ENCODE peak calls at places on chromosome 3, in seven cellular contexts. One of them, this sample, is unnamed. For H3K36me3, the result is how much of the 10 kb centered on the place peaks cover.

GRCh38 chr3:136835817-136836510 is 17.0 kb downstream of the SLC35G2 start:
- DNase-seq in HCT116: no peak
- DNase-seq in SK-N-SH: no peak
- DNase-seq in PC-3: no peak
- DNase-seq in GM23248: peak
- DNase-seq in GM23338: no peak
- DNase-seq in hepatocyte: no peak
- DNase-seq in this sample: no peak

GRCh38 chr3:134094491-134094890 is 64.8 kb upstream of the SLCO2A1 start:
- DNase-seq in SK-N-SH: no peak
- DNase-seq in HCT116: no peak
- DNase-seq in PC-3: no peak
- DNase-seq in hepatocyte: no peak
- DNase-seq in GM23338: no peak
- DNase-seq in GM23248: peak
- DNase-seq in this sample: no peak

GRCh38 chr3:126459763-126460127 is 15.9 kb downstream of the ZXDC start:
- DNase-seq in GM23338: no peak
- DNase-seq in hepatocyte: no peak
- DNase-seq in SK-N-SH: no peak
- DNase-seq in HCT116: no peak
- DNase-seq in GM23248: no peak
- DNase-seq in PC-3: no peak
- DNase-seq in this sample: no peak

GRCh38 chr3:46214751-46215352 is 6.7 kb upstream of the CCR1 start:
- DNase-seq in PC-3: peak
- DNase-seq in SK-N-SH: no peak
- DNase-seq in HCT116: no peak
- DNase-seq in GM23338: peak
- DNase-seq in GM23248: no peak
- DNase-seq in hepatocyte: peak
- DNase-seq in this sample: peak

GRCh38 chr3:113746955-113747718 is at the start of gene ATP6V1A:
- DNase-seq in HCT116: no peak
- DNase-seq in hepatocyte: peak
- DNase-seq in GM23338: peak
- DNase-seq in SK-N-SH: peak
- DNase-seq in PC-3: peak
- DNase-seq in GM23248: peak
- DNase-seq in this sample: peak

GRCh38 chr3:189457201-189457607 is 174.0 kb upstream of the TP63 start:
- DNase-seq in hepatocyte: no peak
- DNase-seq in PC-3: peak
- DNase-seq in GM23248: peak
- DNase-seq in GM23338: no peak
- DNase-seq in SK-N-SH: no peak
- DNase-seq in HCT116: no peak
- DNase-seq in this sample: no peak

GRCh38 chr3:153970735-153971347 is 150.3 kb upstream of the ARHGEF26 start:
- DNase-seq in GM23338: peak
- DNase-seq in HCT116: peak
- DNase-seq in SK-N-SH: peak
- DNase-seq in GM23248: peak
- DNase-seq in hepatocyte: no peak
- DNase-seq in PC-3: peak
- DNase-seq in this sample: no peak

GRCh38 chr3:195041871-195042740 is 228.9 kb downstream of the XXYLT1 start:
- DNase-seq in hepatocyte: no peak
- DNase-seq in PC-3: no peak
- DNase-seq in GM23338: peak
- DNase-seq in HCT116: no peak
- DNase-seq in SK-N-SH: no peak
- DNase-seq in GM23248: no peak
- DNase-seq in this sample: peak

GRCh38 chr3:99505646-99506269 is 132.6 kb upstream of the COL8A1 start:
- DNase-seq in PC-3: peak
- DNase-seq in HCT116: no peak
- DNase-seq in GM23338: no peak
- DNase-seq in hepatocyte: no peak
- DNase-seq in SK-N-SH: no peak
- DNase-seq in GM23248: peak
- DNase-seq in this sample: no peak

GRCh38 chr3:21912656-21913055 is 161.6 kb upstream of the ZNF385D start:
- DNase-seq in GM23248: no peak
- DNase-seq in GM23338: no peak
- DNase-seq in hepatocyte: no peak
- DNase-seq in PC-3: no peak
- DNase-seq in SK-N-SH: no peak
- DNase-seq in HCT116: no peak
- DNase-seq in this sample: no peak

GRCh38 chr3:66476852-66477381 is 23.9 kb downstream of the LRIG1 start:
- DNase-seq in GM23338: no peak
- DNase-seq in PC-3: no peak
- DNase-seq in GM23248: no peak
- DNase-seq in SK-N-SH: no peak
- DNase-seq in HCT116: no peak
- DNase-seq in hepatocyte: no peak
- DNase-seq in this sample: no peak

GRCh38 chr3:111282024-111282423 is 210.4 kb downstream of the NECTIN3 start:
- DNase-seq in GM23248: no peak
- DNase-seq in PC-3: no peak
- DNase-seq in HCT116: no peak
- DNase-seq in SK-N-SH: no peak
- DNase-seq in GM23338: no peak
- DNase-seq in hepatocyte: no peak
- DNase-seq in this sample: no peak

GRCh38 chr3:170563712-170564423 is 22.0 kb downstream of the SLC7A14 start:
- DNase-seq in PC-3: peak
- DNase-seq in GM23338: peak
- DNase-seq in hepatocyte: peak
- DNase-seq in HCT116: no peak
- DNase-seq in SK-N-SH: peak
- DNase-seq in GM23248: peak
- DNase-seq in this sample: no peak

GRCh38 chr3:142180761-142181362 is 31.5 kb upstream of the TFDP2 start:
- DNase-seq in HCT116: peak
- DNase-seq in GM23248: peak
- DNase-seq in PC-3: peak
- DNase-seq in hepatocyte: peak
- DNase-seq in GM23338: peak
- DNase-seq in SK-N-SH: peak
- DNase-seq in this sample: peak

GRCh38 chr3:144942501-144943197 is 971.0 kb downstream of the DIPK2A start:
- DNase-seq in hepatocyte: no peak
- DNase-seq in GM23248: no peak
- DNase-seq in GM23338: no peak
- DNase-seq in SK-N-SH: no peak
- DNase-seq in HCT116: no peak
- DNase-seq in PC-3: no peak
- DNase-seq in this sample: no peak

GRCh38 chr3:105277656-105278055 is 89.1 kb upstream of the ALCAM start:
- DNase-seq in SK-N-SH: no peak
- DNase-seq in hepatocyte: no peak
- DNase-seq in GM23248: peak
- DNase-seq in GM23338: no peak
- DNase-seq in HCT116: no peak
- DNase-seq in PC-3: peak
- DNase-seq in this sample: no peak

GRCh38 chr3:133452603-133453313 is 52.9 kb downstream of the BFSP2 start:
- DNase-seq in HCT116: no peak
- DNase-seq in SK-N-SH: no peak
- DNase-seq in GM23338: no peak
- DNase-seq in GM23248: peak
- DNase-seq in PC-3: peak
- DNase-seq in hepatocyte: no peak
- DNase-seq in this sample: peak

GRCh38 chr3:71562938-71563337 is 20.6 kb downstream of the FOXP1 start:
- DNase-seq in GM23338: no peak
- DNase-seq in PC-3: no peak
- DNase-seq in hepatocyte: no peak
- DNase-seq in HCT116: no peak
- DNase-seq in GM23248: no peak
- DNase-seq in SK-N-SH: no peak
- DNase-seq in this sample: no peak

GRCh38 chr3:71559021-71559420 is 24.5 kb downstream of the FOXP1 start:
- DNase-seq in hepatocyte: no peak
- DNase-seq in PC-3: no peak
- DNase-seq in GM23248: no peak
- DNase-seq in GM23338: no peak
- DNase-seq in SK-N-SH: no peak
- DNase-seq in HCT116: no peak
- DNase-seq in this sample: no peak

GRCh38 chr3:71560665-71561064 is 22.9 kb downstream of the FOXP1 start:
- DNase-seq in SK-N-SH: no peak
- DNase-seq in HCT116: no peak
- DNase-seq in hepatocyte: no peak
- DNase-seq in PC-3: peak
- DNase-seq in GM23338: no peak
- DNase-seq in GM23248: no peak
- DNase-seq in this sample: no peak

GRCh38 chr3:71563827-71564226 is 19.7 kb downstream of the FOXP1 start:
- DNase-seq in hepatocyte: no peak
- DNase-seq in GM23248: no peak
- DNase-seq in GM23338: no peak
- DNase-seq in HCT116: no peak
- DNase-seq in PC-3: no peak
- DNase-seq in SK-N-SH: no peak
- DNase-seq in this sample: no peak

DNA sequence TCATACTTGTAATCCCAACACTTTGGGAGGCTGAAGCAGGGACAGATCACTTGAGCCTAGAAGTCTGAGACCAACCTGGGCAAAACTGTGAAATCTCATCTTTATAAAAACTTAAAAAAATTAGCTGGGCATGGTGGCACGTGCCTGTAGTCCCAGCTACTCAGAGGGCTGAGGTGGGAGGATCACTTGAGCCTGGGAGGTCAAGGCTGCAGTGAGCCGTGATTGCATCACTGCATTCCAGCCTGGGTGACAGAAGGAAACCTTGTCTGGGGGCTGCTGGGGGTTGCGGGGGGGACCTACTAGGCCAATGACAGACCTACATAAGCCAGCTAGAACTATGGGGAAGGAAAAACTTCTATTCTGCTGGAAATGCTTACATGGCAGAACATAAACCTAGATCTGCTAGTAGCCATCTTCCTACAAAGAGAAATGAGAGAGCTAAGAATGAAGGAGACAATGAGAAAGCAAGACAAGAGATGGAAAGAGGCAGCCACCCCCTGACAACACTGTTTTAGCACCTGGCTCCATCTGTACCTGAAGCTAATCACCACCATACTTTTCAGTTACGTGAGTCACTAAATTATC is 23.9 kb downstream of the FOXP1 start:
- DNase-seq in GM23248: no peak
- DNase-seq in SK-N-SH: no peak
- DNase-seq in hepatocyte: no peak
- DNase-seq in PC-3: no peak
- DNase-seq in GM23338: no peak
- DNase-seq in HCT116: no peak
- DNase-seq in this sample: no peak
- H3K36me3 ChIP-seq in GM23248: under half
- H3K36me3 ChIP-seq in SK-N-SH: under half
- H3K36me3 ChIP-seq in hepatocyte: under half
- H3K36me3 ChIP-seq in PC-3: under half
- H3K36me3 ChIP-seq in GM23338: under half
- H3K36me3 ChIP-seq in HCT116: under half
- H3K36me3 ChIP-seq in this sample: under half

DNA sequence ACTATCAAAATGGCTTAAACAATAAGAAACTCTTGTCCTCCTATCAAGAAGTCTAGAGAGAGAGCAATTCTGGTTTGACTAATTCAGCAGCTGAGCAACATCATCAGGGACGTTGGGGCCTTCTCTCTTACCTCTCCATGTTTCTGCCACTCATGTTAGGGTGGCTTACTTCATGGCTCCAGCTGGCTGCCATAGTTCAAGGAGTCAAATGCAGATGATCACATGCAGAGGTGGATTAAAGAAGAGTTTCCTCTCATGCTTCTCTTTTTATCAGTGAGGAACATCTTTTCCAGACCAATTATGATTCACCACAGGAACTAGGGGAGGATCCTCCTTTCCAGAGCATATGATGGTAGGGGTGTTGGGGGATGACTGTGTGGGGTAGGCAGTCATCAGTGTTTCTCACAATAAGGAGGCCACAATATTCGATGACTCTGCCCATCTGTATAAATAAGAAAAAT is 45.5 kb downstream of the NEK11 start:
- DNase-seq in PC-3: no peak
- DNase-seq in HCT116: no peak
- DNase-seq in hepatocyte: peak
- DNase-seq in GM23248: peak
- DNase-seq in GM23338: no peak
- DNase-seq in SK-N-SH: no peak
- DNase-seq in this sample: no peak
- H2AFZ ChIP-seq in PC-3: no peak
- H2AFZ ChIP-seq in HCT116: no peak
- H2AFZ ChIP-seq in hepatocyte: no peak
- H2AFZ ChIP-seq in GM23248: peak
- H2AFZ ChIP-seq in GM23338: no peak
- H2AFZ ChIP-seq in SK-N-SH: peak
- H2AFZ ChIP-seq in this sample: peak

DNA sequence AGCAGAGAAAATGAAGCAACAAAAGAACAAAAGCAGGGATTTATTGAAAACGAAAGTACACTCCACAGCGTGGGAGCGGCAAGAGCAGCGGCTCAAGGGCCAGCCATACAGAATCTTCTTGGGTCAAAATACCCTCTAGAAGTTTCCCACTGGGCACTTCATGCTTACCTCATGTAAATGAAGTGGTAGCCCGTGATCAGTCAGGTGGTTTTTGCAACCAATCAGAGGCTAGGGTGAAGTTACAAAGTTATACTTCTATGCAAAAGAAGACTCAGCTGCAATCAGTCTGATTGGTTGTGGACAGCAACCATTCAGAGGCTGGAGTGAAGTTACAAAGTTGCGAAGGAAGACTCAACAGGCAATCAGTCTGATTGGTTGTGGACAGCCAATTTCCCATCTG is 37.8 kb upstream of the TRH start:
- DNase-seq in HCT116: no peak
- DNase-seq in SK-N-SH: no peak
- DNase-seq in GM23248: peak
- DNase-seq in PC-3: peak
- DNase-seq in hepatocyte: no peak
- DNase-seq in GM23338: peak
- DNase-seq in this sample: peak
- TF ChIP-seq EZH2phosphoT487 in HCT116: no peak
- TF ChIP-seq EZH2phosphoT487 in SK-N-SH: no peak
- TF ChIP-seq EZH2phosphoT487 in GM23248: no peak
- TF ChIP-seq EZH2phosphoT487 in PC-3: no peak
- TF ChIP-seq EZH2phosphoT487 in hepatocyte: no peak
- TF ChIP-seq EZH2phosphoT487 in GM23338: no peak
- TF ChIP-seq EZH2phosphoT487 in this sample: no peak

DNA sequence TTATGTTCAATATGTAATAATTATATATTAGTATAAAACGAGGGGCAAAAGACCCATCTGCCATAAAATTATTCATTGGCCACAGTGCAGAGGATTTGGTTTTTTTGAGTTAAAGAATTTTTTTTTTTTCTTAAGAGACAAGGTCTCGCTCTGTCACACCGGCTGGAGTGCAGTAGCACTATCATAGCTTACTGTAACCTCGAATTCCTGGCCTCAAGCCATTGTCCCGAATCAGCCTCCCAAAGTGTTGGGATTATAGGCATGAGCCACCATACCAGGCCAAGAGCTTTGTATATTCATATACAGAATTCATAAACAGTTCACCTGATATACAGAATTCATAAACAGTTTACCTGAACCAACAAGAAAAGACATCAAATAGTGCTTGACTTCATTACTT is 20.2 kb upstream of the LRRFIP2 start:
- DNase-seq in PC-3: no peak
- DNase-seq in HCT116: no peak
- DNase-seq in GM23338: no peak
- DNase-seq in SK-N-SH: no peak
- DNase-seq in GM23248: no peak
- DNase-seq in hepatocyte: no peak
- DNase-seq in this sample: no peak
- H3K36me3 ChIP-seq in PC-3: under half
- H3K36me3 ChIP-seq in HCT116: under half
- H3K36me3 ChIP-seq in GM23338: under half
- H3K36me3 ChIP-seq in SK-N-SH: under half
- H3K36me3 ChIP-seq in GM23248: under half
- H3K36me3 ChIP-seq in hepatocyte: under half
- H3K36me3 ChIP-seq in this sample: under half